ENCODE peak calls at places on chromosome 9, in five cellular contexts. One of them, this sample, is unnamed.

GRCh38 chr9:32783168-32783891 is at the start of gene TMEM215:
- DNase-seq in left ventricle myocardium superior: no peak
- DNase-seq in COR-L47: no peak
- DNase-seq in SW480: no peak
- DNase-seq in activated B cell treated with CpG ODN at 0.5 μM for 24 hours: no peak
- DNase-seq in this sample: no peak

GRCh38 chr9:135139366-135139965 is 52.0 kb downstream of the OLFM1 start:
- DNase-seq in left ventricle myocardium superior: no peak
- DNase-seq in COR-L47: no peak
- DNase-seq in SW480: no peak
- DNase-seq in activated B cell treated with CpG ODN at 0.5 μM for 24 hours: no peak
- DNase-seq in this sample: no peak

GRCh38 chr9:137172907-137173794 is 1.3 kb upstream of the TMEM210 start:
- DNase-seq in left ventricle myocardium superior: no peak
- DNase-seq in COR-L47: no peak
- DNase-seq in SW480: no peak
- DNase-seq in activated B cell treated with CpG ODN at 0.5 μM for 24 hours: no peak
- DNase-seq in this sample: no peak

GRCh38 chr9:34710023-34710422 is at the start of gene CCL21:
- DNase-seq in left ventricle myocardium superior: peak; percentile 81
- DNase-seq in COR-L47: no peak
- DNase-seq in SW480: no peak
- DNase-seq in activated B cell treated with CpG ODN at 0.5 μM for 24 hours: no peak
- DNase-seq in this sample: no peak

GRCh38 chr9:130268521-130269131 is 3.1 kb downstream of the HMCN2 start:
- DNase-seq in left ventricle myocardium superior: no peak
- DNase-seq in COR-L47: peak; percentile 96
- DNase-seq in SW480: no peak
- DNase-seq in activated B cell treated with CpG ODN at 0.5 μM for 24 hours: no peak
- DNase-seq in this sample: no peak

GRCh38 chr9:30519756-30520155 is 1864.7 kb upstream of the ACO1 start:
- DNase-seq in left ventricle myocardium superior: no peak
- DNase-seq in COR-L47: no peak
- DNase-seq in SW480: no peak
- DNase-seq in activated B cell treated with CpG ODN at 0.5 μM for 24 hours: no peak
- DNase-seq in this sample: no peak

GRCh38 chr9:128689820-128690683 is 1.0 kb downstream of the SET start:
- DNase-seq in left ventricle myocardium superior: peak; percentile 47
- DNase-seq in COR-L47: peak; percentile 68
- DNase-seq in SW480: peak; percentile 58
- DNase-seq in activated B cell treated with CpG ODN at 0.5 μM for 24 hours: peak; percentile 32
- DNase-seq in this sample: peak; percentile 52

GRCh38 chr9:77848897-77849296 is 182.7 kb downstream of the GNAQ start:
- DNase-seq in left ventricle myocardium superior: peak; percentile 42
- DNase-seq in COR-L47: no peak
- DNase-seq in SW480: no peak
- DNase-seq in activated B cell treated with CpG ODN at 0.5 μM for 24 hours: no peak
- DNase-seq in this sample: peak; percentile 85

GRCh38 chr9:26034776-26035175 is 356.5 kb upstream of the TUSC1 start:
- DNase-seq in left ventricle myocardium superior: no peak
- DNase-seq in COR-L47: no peak
- DNase-seq in SW480: no peak
- DNase-seq in activated B cell treated with CpG ODN at 0.5 μM for 24 hours: no peak
- DNase-seq in this sample: no peak

GRCh38 chr9:70798018-70798417 is 323.4 kb downstream of the TRPM3 start:
- DNase-seq in left ventricle myocardium superior: no peak
- DNase-seq in COR-L47: no peak
- DNase-seq in SW480: no peak
- DNase-seq in activated B cell treated with CpG ODN at 0.5 μM for 24 hours: no peak
- DNase-seq in this sample: no peak

GRCh38 chr9:132768932-132769894 is 98.9 kb downstream of the GTF3C4 start:
- DNase-seq in left ventricle myocardium superior: peak; percentile 55
- DNase-seq in COR-L47: peak; percentile 67
- DNase-seq in SW480: peak; percentile 41
- DNase-seq in activated B cell treated with CpG ODN at 0.5 μM for 24 hours: peak; percentile 50
- DNase-seq in this sample: peak; percentile 58

GRCh38 chr9:2367970-2368369 is 253.6 kb upstream of the VLDLR start:
- DNase-seq in left ventricle myocardium superior: no peak
- DNase-seq in COR-L47: no peak
- DNase-seq in SW480: no peak
- DNase-seq in activated B cell treated with CpG ODN at 0.5 μM for 24 hours: no peak
- DNase-seq in this sample: no peak